ENCODE peak calls at places on chromosomes 6 and 20, in six cellular contexts. B is ecto neural progenitor cell; G is left colon; U is HFF-Myc; E is ELR; T is CD8-positive, alpha-beta T cell. X is an unnamed sample.

GRCh38 chr20:51121901-51122412 is 99.0 kb upstream of the KCNG1 start:
- DNase-seq in T (no peak), B (no peak), U (no peak), E (peak), G (no peak), X (no peak)

GRCh38 chr20:11849270-11849920 is 68.3 kb upstream of the BTBD3 start:
- DNase-seq in B (no peak), U (no peak), G (no peak), T (no peak), E (no peak), X (peak)

GRCh38 chr6:167441653-167442644 is 117.1 kb downstream of the TTLL2 start:
- DNase-seq in G (no peak), T (no peak), B (peak), U (no peak), E (no peak), X (no peak)

GRCh38 chr6:31665501-31666336 is at the start of gene CSNK2B:
- DNase-seq in B (peak), T (peak), U (peak), E (peak), G (peak), X (peak)

GRCh38 chr6:71385111-71385822 is 96.7 kb downstream of the OGFRL1 start:
- DNase-seq in B (no peak), G (no peak), E (no peak), T (no peak), U (no peak), X (no peak)

GRCh38 chr20:58019027-58019849 is 209.2 kb downstream of the ANKRD60 start:
- DNase-seq in G (no peak), E (peak), T (no peak), B (peak), U (no peak), X (no peak)

GRCh38 chr20:3188823-3189413 is 15.6 kb downstream of the DDRGK1 start:
- DNase-seq in B (no peak), T (no peak), G (no peak), E (no peak), U (no peak), X (no peak)

GRCh38 chr20:8385247-8385646 is 253.2 kb downstream of the PLCB1 start:
- DNase-seq in G (peak), T (no peak), B (peak), U (no peak), E (no peak), X (no peak)

GRCh38 chr6:65633516-65633915 is 73.5 kb downstream of the EYS start:
- DNase-seq in U (no peak), G (no peak), E (no peak), B (no peak), T (no peak), X (no peak)

GRCh38 chr20:9912858-9913434 is 74.1 kb upstream of the PAK5 start:
- DNase-seq in T (peak), E (peak), G (peak), B (no peak), U (peak), X (peak)

GRCh38 chr20:37880726-37881591 is 22.0 kb upstream of the VSTM2L start:
- DNase-seq in G (peak), U (no peak), B (no peak), T (no peak), E (no peak), X (no peak)

GRCh38 chr20:50111120-50111828 is 1.7 kb downstream of the UBE2V1 start:
- DNase-seq in G (no peak), U (no peak), T (no peak), B (no peak), E (peak), X (no peak)

GRCh38 chr6:168385858-168386735 is 54.9 kb upstream of the SMOC2 start:
- DNase-seq in E (no peak), U (no peak), B (no peak), T (no peak), G (no peak), X (no peak)

GRCh38 chr6:168012431-168013249 is 15.2 kb downstream of the KIF25 start:
- DNase-seq in G (no peak), T (no peak), U (no peak), E (no peak), B (no peak), X (no peak)

GRCh38 chr20:49890651-49891361 is 24.5 kb downstream of the SPATA2 start:
- DNase-seq in U (no peak), E (no peak), T (no peak), G (no peak), B (no peak), X (no peak)

GRCh38 chr6:128567029-128567428 is 46.6 kb upstream of the PTPRK start:
- DNase-seq in T (no peak), G (no peak), U (no peak), B (no peak), E (peak), X (peak)

GRCh38 chr20:7248392-7248992 is 481.0 kb downstream of the BMP2 start:
- DNase-seq in B (no peak), T (no peak), E (no peak), U (peak), G (no peak), X (no peak)

GRCh38 chr20:20568604-20569205 is 143.7 kb downstream of the RALGAPA2 start:
- DNase-seq in E (peak), G (no peak), T (peak), U (no peak), B (no peak), X (peak)

GRCh38 chr6:115899883-115900282 is 160.8 kb downstream of the FRK start:
- DNase-seq in E (no peak), U (no peak), B (no peak), T (no peak), G (no peak), X (no peak)

GRCh38 chr20:49179368-49180277 is 8.5 kb downstream of the STAU1 start:
- DNase-seq in G (no peak), T (no peak), E (no peak), B (no peak), U (no peak), X (no peak)

GRCh38 chr6:28988536-28989415 is 16.3 kb downstream of the ZNF311 start:
- DNase-seq in U (no peak), T (peak), B (peak), E (peak), G (peak), X (no peak)

GRCh38 chr20:58481541-58482021 is 33.6 kb downstream of the APCDD1L start:
- DNase-seq in U (no peak), E (peak), T (peak), B (peak), G (peak), X (peak)

GRCh38 chr6:33719326-33719987 is 8.0 kb upstream of the UQCC2 start:
- DNase-seq in U (no peak), T (no peak), G (no peak), B (no peak), E (no peak), X (no peak)

GRCh38 chr6:13013681-13014550 is 297.3 kb downstream of the PHACTR1 start:
- DNase-seq in G (no peak), T (no peak), B (peak), E (peak), U (no peak), X (no peak)

GRCh38 chr6:131082335-131082734 is 19.3 kb upstream of the EPB41L2 start:
- DNase-seq in E (no peak), B (no peak), U (no peak), T (no peak), G (no peak), X (no peak)

GRCh38 chr6:45472383-45472782 is 94.6 kb upstream of the SUPT3H start:
- DNase-seq in T (no peak), G (no peak), B (no peak), E (no peak), U (no peak), X (no peak)

GRCh38 chr6:130776287-130776925 is 50.8 kb upstream of the SMLR1 start:
- DNase-seq in U (no peak), T (no peak), E (no peak), G (no peak), B (no peak), X (no peak)

GRCh38 chr6:50591135-50591534 is 122.2 kb upstream of the TFAP2D start:
- DNase-seq in B (peak), E (no peak), G (no peak), T (no peak), U (no peak), X (no peak)

GRCh38 chr6:63496388-63496804 is 75.9 kb upstream of the LOC128125822 start:
- DNase-seq in B (no peak), U (no peak), G (peak), T (no peak), E (no peak), X (peak)

GRCh38 chr20:58630063-58630462 is 21.0 kb upstream of the STX16 start:
- DNase-seq in T (no peak), B (no peak), G (no peak), E (peak), U (no peak), X (no peak)

GRCh38 chr20:39676857-39677351 is 714.8 kb downstream of the DHX35 start:
- DNase-seq in E (peak), U (no peak), G (peak), T (no peak), B (no peak), X (peak)

GRCh38 chr6:63805808-63806572 is 170.4 kb downstream of the PHF3 start:
- DNase-seq in U (peak), T (no peak), B (no peak), E (peak), G (no peak), X (peak)

GRCh38 chr6:99852031-99852430 is 142.0 kb downstream of the MCHR2 start:
- DNase-seq in G (no peak), U (no peak), E (no peak), B (no peak), T (no peak), X (no peak)

GRCh38 chr6:7224726-7225125 is 88.3 kb downstream of the SSR1 start:
- DNase-seq in E (no peak), G (no peak), U (no peak), B (no peak), T (no peak), X (no peak)

GRCh38 chr6:45436544-45437440 is 59.1 kb upstream of the SUPT3H start:
- DNase-seq in G (no peak), E (peak), U (no peak), T (no peak), B (no peak), X (no peak)

GRCh38 chr6:20652691-20653479 is 118.6 kb downstream of the CDKAL1 start:
- DNase-seq in T (no peak), E (peak), U (peak), B (no peak), G (no peak), X (peak)

X was measured in LoVo.